ENCODE peak calls at places on chromosome 12, in seven cellular contexts. X is testis, A is osteocyte, G is AG04450, V is PC-9, E is adrenal gland, R is AG09319. M is an unnamed sample.
A peak's percentile ranks its signal among the peaks of the same experiment; 100 is the strongest.

GRCh38 chr12:54572881-54573280 is 15.6 kb downstream of the PPP1R1A start:
- DNase-seq in X (no peak), V (no peak), E (no peak), R (no peak), A (no peak), G (no peak), M (no peak)

GRCh38 chr12:93868771-93869170 is 191.6 kb downstream of the CRADD start:
- DNase-seq in X (peak; percentile 30), V (no peak), E (no peak), R (no peak), G (no peak), A (no peak), M (peak; percentile 59)

GRCh38 chr12:27711312-27711682 is 665 bp downstream of the MRPS35 start:
- DNase-seq in R (no peak), A (no peak), X (no peak), G (no peak), V (no peak), E (no peak), M (no peak)

GRCh38 chr12:5945071-5946008 is at the start of gene ANO2:
- DNase-seq in V (no peak), X (peak; percentile 28), G (no peak), E (peak; percentile 3), A (no peak), R (no peak), M (no peak)

GRCh38 chr12:94114166-94114565 is 34.2 kb upstream of the PLXNC1 start:
- DNase-seq in A (no peak), V (no peak), G (no peak), E (no peak), R (no peak), X (no peak), M (no peak)

GRCh38 chr12:104588048-104588942 is 131.5 kb downstream of the CHST11 start:
- DNase-seq in V (peak; percentile 98), G (no peak), X (no peak), A (no peak), R (no peak), E (no peak), M (no peak)

GRCh38 chr12:3442397-3442796 is 48.6 kb upstream of the PRMT8 start:
- DNase-seq in E (no peak), X (no peak), A (no peak), V (no peak), G (no peak), R (no peak), M (no peak)

GRCh38 chr12:131346578-131347344 is 364.1 kb upstream of the SFSWAP start:
- DNase-seq in V (no peak), E (no peak), A (peak; percentile 59), R (no peak), G (no peak), X (no peak), M (no peak)

GRCh38 chr12:127145929-127146789 is 1120.8 kb upstream of the TMEM132C start:
- DNase-seq in R (peak; percentile 53), G (no peak), E (peak; percentile 25), A (no peak), X (peak; percentile 91), V (no peak), M (no peak)

GRCh38 chr12:2891240-2892053 is 756 bp downstream of the TULP3 start:
- DNase-seq in R (no peak), V (peak; percentile 56), A (peak; percentile 87), X (peak; percentile 62), E (peak; percentile 80), G (no peak), M (no peak)

GRCh38 chr12:130335517-130336392 is 1.9 kb upstream of the PIWIL1 start:
- DNase-seq in V (no peak), E (peak; percentile 73), G (no peak), A (no peak), R (peak; percentile 2), X (peak; percentile 81), M (peak; percentile 27)

GRCh38 chr12:75783093-75783877 is 248.3 kb downstream of the PHLDA1 start:
- DNase-seq in R (no peak), A (no peak), V (no peak), X (peak; percentile 15), G (no peak), E (peak; percentile 51), M (no peak)

GRCh38 chr12:114820773-114821172 is 136.8 kb upstream of the TBX3 start:
- DNase-seq in G (no peak), X (no peak), A (no peak), E (no peak), V (no peak), R (no peak), M (no peak)

GRCh38 chr12:80857311-80857710 is 80.4 kb downstream of the LIN7A start:
- DNase-seq in A (no peak), X (no peak), R (no peak), V (no peak), E (no peak), G (no peak), M (no peak)

GRCh38 chr12:124633269-124633953 is 66.0 kb upstream of the NCOR2 start:
- DNase-seq in G (no peak), R (no peak), A (no peak), V (peak; percentile 90), E (no peak), X (no peak), M (no peak)

GRCh38 chr12:116244001-116244400 is 33.5 kb downstream of the MED13L start:
- DNase-seq in R (peak; percentile 34), A (no peak), X (no peak), G (peak; percentile 63), V (no peak), E (no peak), M (no peak)

GRCh38 chr12:19404232-19404880 is 34.9 kb upstream of the AEBP2 start:
- DNase-seq in E (no peak), R (no peak), A (no peak), X (peak; percentile 19), G (no peak), V (no peak), M (no peak)

GRCh38 chr12:57093412-57094193 is 4.7 kb downstream of the NAB2 start:
- DNase-seq in V (no peak), G (peak; percentile 79), E (peak; percentile 65), X (peak; percentile 81), A (peak; percentile 83), R (no peak), M (no peak)

GRCh38 chr12:15834575-15834974 is 45.4 kb upstream of the EPS8 start:
- DNase-seq in R (no peak), X (no peak), V (peak; percentile 80), E (no peak), A (no peak), G (no peak), M (no peak)

GRCh38 chr12:58174316-58174715 is 232.9 kb downstream of the ATP23 start:
- DNase-seq in X (no peak), A (no peak), V (no peak), E (no peak), G (no peak), R (no peak), M (no peak)

GRCh38 chr12:58171914-58172313 is 230.5 kb downstream of the ATP23 start:
- DNase-seq in V (no peak), A (no peak), X (peak; percentile 76), E (peak; percentile 68), G (no peak), R (peak; percentile 5), M (peak; percentile 32)

GRCh38 chr12:58177366-58177765 is 236.0 kb downstream of the ATP23 start:
- DNase-seq in E (no peak), R (no peak), X (no peak), V (no peak), A (no peak), G (no peak), M (no peak)

GRCh38 chr12:58172433-58173073 is 231.2 kb downstream of the ATP23 start:
- DNase-seq in G (no peak), R (no peak), V (no peak), A (no peak), X (peak; percentile 60), E (no peak), M (no peak)

GRCh38 chr12:58176296-58176869 is 235.0 kb downstream of the ATP23 start:
- DNase-seq in G (no peak), X (peak; percentile 80), R (no peak), V (no peak), E (peak; percentile 72), A (no peak), M (no peak)
- TF ChIP-seq CTCF in G (peak; percentile 44), X (no peak), R (peak; percentile 28), V (peak; percentile 56), E (peak; percentile 15), A (peak; percentile 61), M (peak; percentile 38)

DNA sequence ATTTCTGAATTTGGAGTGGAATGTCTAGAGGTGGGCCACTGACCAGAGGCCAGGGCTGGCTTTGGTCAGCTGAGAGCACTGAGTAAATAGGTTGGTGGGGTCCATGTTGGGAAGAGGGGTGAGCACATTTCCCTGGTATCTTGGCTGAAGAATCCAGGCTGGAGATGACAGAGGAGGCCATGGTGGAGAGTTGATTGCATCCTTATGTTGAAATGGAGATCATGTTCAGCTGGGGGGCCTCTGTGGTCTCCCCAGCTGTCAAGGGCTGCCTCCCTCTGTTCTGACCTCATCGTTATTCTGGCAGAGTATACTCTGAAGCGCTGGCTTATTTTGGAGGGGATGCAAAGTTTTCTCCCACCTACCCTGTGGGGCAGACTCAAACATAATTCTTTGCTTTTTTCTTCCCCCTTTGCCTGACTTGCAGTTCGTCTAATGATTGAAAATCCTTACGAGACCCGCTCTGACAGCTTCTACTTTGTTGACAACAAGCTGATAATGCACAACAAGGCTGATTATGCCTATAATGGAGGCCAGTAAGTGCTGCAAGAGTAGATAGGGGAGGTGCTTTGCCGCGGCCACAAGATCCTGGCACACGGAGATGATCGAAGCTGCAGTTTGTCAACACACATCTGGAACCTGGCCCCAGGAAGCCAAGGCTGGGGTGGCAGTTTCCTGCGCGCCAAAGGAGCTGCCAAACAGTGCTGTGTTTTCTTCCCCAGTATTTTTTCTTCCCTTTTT is 6.0 kb upstream of the ACADS start:
- DNase-seq in X (no peak), G (no peak), V (no peak), R (no peak), A (no peak), E (peak; percentile 37), M (no peak)
- TF ChIP-seq CTCF in X (no peak), G (no peak), V (no peak), R (no peak), A (no peak), E (no peak), M (no peak)

GRCh38 chr12:58965568-58965967 is 45.3 kb upstream of the LRIG3 start:
- DNase-seq in R (no peak), E (no peak), X (no peak), G (no peak), V (no peak), A (no peak), M (no peak)
- TF ChIP-seq CTCF in R (no peak), E (no peak), X (no peak), G (no peak), V (no peak), A (no peak), M (no peak)

DNA sequence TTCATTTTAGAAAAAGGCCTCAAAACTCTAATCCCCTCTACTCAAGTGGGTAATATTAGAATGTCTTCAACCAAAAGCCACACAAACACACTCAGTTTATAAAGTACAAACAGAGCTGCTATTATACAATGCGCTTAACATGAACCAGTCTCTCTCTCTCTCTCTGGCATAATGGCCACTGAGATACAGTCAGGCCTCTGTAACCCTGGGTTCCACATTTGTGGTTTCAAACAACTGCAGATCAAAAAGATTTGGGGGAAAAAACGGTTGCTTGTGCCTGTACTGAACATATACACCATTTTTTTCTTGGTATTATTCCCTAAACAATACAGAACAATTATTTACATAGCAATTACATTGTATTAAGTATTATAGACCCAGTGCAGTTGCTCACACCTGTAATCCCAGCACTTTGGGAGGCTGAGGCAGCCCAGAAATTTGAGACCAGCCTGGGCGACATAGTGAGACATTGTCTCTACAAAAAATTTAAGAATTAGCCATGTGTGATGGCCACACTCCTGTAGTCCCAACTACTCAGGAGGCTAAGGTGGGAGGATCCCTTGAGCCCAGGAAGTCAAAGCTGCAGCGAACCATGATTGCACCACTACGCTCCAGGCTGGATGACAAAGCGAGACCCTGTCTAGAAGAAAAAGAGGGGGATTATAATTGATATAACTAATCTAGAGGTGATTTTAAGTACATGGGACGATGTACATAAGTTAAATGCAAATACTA is 5.6 kb downstream of the SLC11A2 start:
- DNase-seq in X (no peak), V (no peak), E (no peak), G (no peak), A (no peak), R (no peak), M (no peak)
- TF ChIP-seq CTCF in X (no peak), V (no peak), E (no peak), G (no peak), A (no peak), R (no peak), M (no peak)